ENCODE peak calls at places on chromosomes 12 and 14, in nine cellular contexts. N, J, A, U, I, X, Q, R and P are unnamed samples.

GRCh38 chr14:103386632-103387329 is 1.6 kb downstream of the MARK3 start:
- DNase-seq in N (no peak), J (no peak), A (peak; percentile 61), U (no peak), I (no peak), X (no peak), Q (no peak), R (no peak), P (no peak)

GRCh38 chr12:5516371-5516770 is 84.5 kb downstream of the NTF3 start:
- DNase-seq in N (no peak), J (no peak), A (no peak), U (no peak), I (no peak), X (no peak), Q (no peak), R (no peak), P (no peak)

GRCh38 chr14:50943261-50943942 is 881 bp downstream of the PYGL start:
- DNase-seq in N (peak; percentile 52), J (peak; percentile 58), A (peak; percentile 87), U (peak; percentile 56), I (peak; percentile 77), X (peak; percentile 37), Q (peak; percentile 86), R (no peak), P (peak; percentile 72)

GRCh38 chr12:42299392-42300308 is 26.2 kb downstream of the ZCRB1 start:
- DNase-seq in N (peak; percentile 78), J (no peak), A (no peak), U (no peak), I (no peak), X (no peak), Q (no peak), R (peak; percentile 62), P (peak; percentile 17)

GRCh38 chr14:62768753-62769152 is 276.5 kb downstream of the KCNH5 start:
- DNase-seq in N (no peak), J (no peak), A (peak; percentile 9), U (no peak), I (no peak), X (no peak), Q (no peak), R (no peak), P (no peak)

GRCh38 chr12:64544796-64545382 is 65.4 kb upstream of the RASSF3 start:
- DNase-seq in N (no peak), J (no peak), A (no peak), U (no peak), I (no peak), X (no peak), Q (no peak), R (no peak), P (no peak)

GRCh38 chr12:57795354-57795753 is 12.8 kb downstream of the TSFM start:
- DNase-seq in N (no peak), J (no peak), A (no peak), U (no peak), I (no peak), X (no peak), Q (no peak), R (no peak), P (no peak)

GRCh38 chr14:104223810-104224515 is 85.6 kb downstream of the KIF26A start:
- DNase-seq in N (no peak), J (no peak), A (no peak), U (no peak), I (no peak), X (no peak), Q (no peak), R (no peak), P (no peak)

GRCh38 chr12:54563787-54564186 is 14.4 kb downstream of the PDE1B start:
- DNase-seq in N (no peak), J (no peak), A (no peak), U (no peak), I (no peak), X (no peak), Q (no peak), R (no peak), P (no peak)

GRCh38 chr14:91323671-91324605 is 79.4 kb upstream of the GPR68 start:
- DNase-seq in N (peak; percentile 17), J (peak; percentile 55), A (peak; percentile 75), U (peak; percentile 86), I (peak; percentile 85), X (peak; percentile 81), Q (peak; percentile 69), R (peak; percentile 78), P (peak; percentile 90)

GRCh38 chr12:109741970-109742372 is 28.3 kb downstream of the FAM222A start:
- DNase-seq in N (no peak), J (no peak), A (no peak), U (no peak), I (peak; percentile 6), X (peak; percentile 40), Q (peak; percentile 54), R (no peak), P (peak; percentile 25)

GRCh38 chr14:76050797-76051392 is 65.3 kb downstream of the IFT43 start:
- DNase-seq in N (peak; percentile 18), J (peak; percentile 55), A (peak; percentile 71), U (no peak), I (peak; percentile 43), X (peak; percentile 68), Q (peak; percentile 41), R (peak; percentile 17), P (no peak)

DNA sequence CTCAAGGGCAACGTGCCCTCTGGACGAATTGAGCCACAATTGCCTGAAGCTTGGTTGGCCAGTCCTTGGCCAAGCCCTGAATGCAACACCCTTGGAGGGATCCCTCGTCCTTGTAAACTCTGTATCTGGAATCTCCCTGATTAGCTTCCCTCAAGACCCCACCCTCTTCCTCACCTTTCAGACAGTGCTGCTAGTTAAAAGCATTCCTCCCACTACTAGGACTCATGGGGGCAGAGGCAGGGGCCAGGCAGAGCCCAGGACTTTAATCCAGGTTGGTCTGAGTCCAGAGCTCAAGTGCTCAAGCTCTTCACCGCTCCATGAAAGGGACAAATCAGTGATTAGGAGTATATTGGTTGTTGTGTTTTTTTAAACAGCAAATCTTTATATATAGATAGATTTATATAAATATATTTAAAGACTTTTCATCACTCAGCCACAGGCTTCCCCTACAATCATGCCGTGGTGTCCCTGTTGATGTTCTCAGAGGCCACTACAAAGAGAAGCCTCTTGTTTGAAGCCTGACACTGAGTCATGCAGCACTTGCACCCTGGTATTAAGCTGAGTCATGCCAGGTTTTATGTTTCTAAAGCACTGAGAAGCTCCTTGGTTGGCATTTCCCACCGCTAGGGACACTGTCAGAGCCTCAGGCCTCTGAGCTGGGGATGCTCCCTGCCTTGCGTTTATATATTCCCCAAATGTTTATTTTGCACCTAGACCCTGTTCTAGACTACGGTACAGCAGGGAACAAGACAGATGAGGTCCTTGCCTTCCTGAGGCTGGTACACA is 53.8 kb upstream of the GSC start:
- DNase-seq in N (peak; percentile 1), J (peak; percentile 31), A (no peak), U (no peak), I (no peak), X (no peak), Q (no peak), R (no peak), P (no peak)
- TF ChIP-seq CTCF in N (peak; percentile 17), J (no peak), A (no peak), U (no peak), I (no peak), X (no peak), Q (no peak), R (no peak), P (no peak)

GRCh38 chr12:71688961-71689570 is 3.2 kb downstream of the TMEM19 start:
- DNase-seq in N (no peak), J (no peak), A (no peak), U (no peak), I (no peak), X (no peak), Q (no peak), R (peak; percentile 23), P (no peak)

GRCh38 chr12:71695782-71696181 is 9.9 kb downstream of the TMEM19 start:
- DNase-seq in N (no peak), J (no peak), A (no peak), U (no peak), I (no peak), X (no peak), Q (no peak), R (no peak), P (no peak)

GRCh38 chr12:71691504-71692129 is 5.7 kb downstream of the TMEM19 start:
- DNase-seq in N (no peak), J (no peak), A (no peak), U (no peak), I (no peak), X (no peak), Q (no peak), R (peak; percentile 53), P (peak; percentile 43)

GRCh38 chr12:71694099-71694820 is 8.4 kb downstream of the TMEM19 start:
- DNase-seq in N (no peak), J (no peak), A (peak; percentile 38), U (no peak), I (no peak), X (no peak), Q (no peak), R (peak; percentile 61), P (no peak)

GRCh38 chr12:71693126-71693525 is 7.2 kb downstream of the TMEM19 start:
- DNase-seq in N (no peak), J (no peak), A (no peak), U (no peak), I (no peak), X (no peak), Q (no peak), R (no peak), P (peak; percentile 59)
- H3K4me1 ChIP-seq in N (no peaks in the 10 kb centered on the region), J (peaks cover 3% of the 10 kb centered on the region), A (no peaks in the 10 kb centered on the region), U (peaks cover 52% of the 10 kb centered on the region), I (peaks cover 5% of the 10 kb centered on the region), X (no peaks in the 10 kb centered on the region), Q (no peaks in the 10 kb centered on the region), R (peaks cover 41% of the 10 kb centered on the region), P (peaks cover 29% of the 10 kb centered on the region)

GRCh38 chr14:80586116-80586515 is 355.4 kb downstream of the CEP128 start:
- DNase-seq in N (no peak), J (no peak), A (peak; percentile 27), U (no peak), I (no peak), X (no peak), Q (no peak), R (no peak), P (no peak)
- H3K4me3 ChIP-seq in N (no peak overlapping the region), J (no peak overlapping the region), A (no peak overlapping the region), U (no peak overlapping the region), I (no peak overlapping the region), X (no peak overlapping the region), Q (no peak overlapping the region), R (no peak overlapping the region), P (no peak overlapping the region)

DNA sequence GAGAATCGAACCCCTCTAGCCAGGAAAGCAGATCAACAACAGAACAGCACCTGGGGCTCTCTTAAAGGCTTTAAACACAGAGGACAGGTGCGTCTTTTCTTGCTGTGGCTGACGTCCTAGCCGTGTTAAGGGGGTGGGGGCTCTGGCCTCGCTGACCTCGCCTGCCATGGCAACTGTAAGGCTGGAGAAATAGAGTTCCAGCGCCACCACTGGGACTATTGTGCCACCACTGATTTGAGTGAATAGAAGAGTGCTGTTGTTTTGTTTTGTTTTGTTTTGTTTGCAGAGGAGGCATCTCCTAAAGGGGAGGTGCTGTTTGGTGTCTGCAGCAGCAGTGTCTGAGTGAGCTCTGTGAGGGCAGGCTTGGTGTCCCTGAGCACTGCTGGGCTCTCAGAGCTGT is 34.2 kb upstream of the PRMT8 start:
- DNase-seq in N (no peak), J (no peak), A (peak; percentile 88), U (no peak), I (no peak), X (no peak), Q (no peak), R (no peak), P (no peak)
- TF ChIP-seq CTCF in N (no peak), J (no peak), A (peak; percentile 64), U (no peak), I (no peak), X (no peak), Q (no peak), R (no peak), P (no peak)